ENCODE peak calls at places on chromosomes 13 and 19, in five cellular contexts. One of them, this sample, is unnamed.

GRCh38 chr19:44740351-44740824 is 8.1 kb upstream of the BCL3 start:
- DNase-seq in cardiac fibroblast: no peak
- DNase-seq in T-helper 2 cell: no peak
- DNase-seq in memory B cell: no peak
- DNase-seq in tibial nerve: no peak
- DNase-seq in this sample: no peak

GRCh38 chr13:29369060-29369743 is 226.3 kb downstream of the SLC7A1 start:
- DNase-seq in cardiac fibroblast: peak
- DNase-seq in memory B cell: peak
- DNase-seq in tibial nerve: no peak
- DNase-seq in T-helper 2 cell: no peak
- DNase-seq in this sample: peak

GRCh38 chr13:24865158-24865557 is 101.2 kb downstream of the RNF17 start:
- DNase-seq in cardiac fibroblast: peak
- DNase-seq in memory B cell: no peak
- DNase-seq in tibial nerve: no peak
- DNase-seq in T-helper 2 cell: no peak
- DNase-seq in this sample: peak

GRCh38 chr13:84570831-84571230 is 688.6 kb upstream of the SLITRK1 start:
- DNase-seq in memory B cell: no peak
- DNase-seq in tibial nerve: no peak
- DNase-seq in T-helper 2 cell: no peak
- DNase-seq in cardiac fibroblast: no peak
- DNase-seq in this sample: no peak

GRCh38 chr19:34490141-34490766 is 8.7 kb downstream of the WTIP start:
- DNase-seq in tibial nerve: no peak
- DNase-seq in memory B cell: no peak
- DNase-seq in T-helper 2 cell: no peak
- DNase-seq in cardiac fibroblast: no peak
- DNase-seq in this sample: no peak

GRCh38 chr19:42052241-42052863 is 17.7 kb downstream of the GRIK5 start:
- DNase-seq in cardiac fibroblast: no peak
- DNase-seq in T-helper 2 cell: no peak
- DNase-seq in tibial nerve: no peak
- DNase-seq in memory B cell: no peak
- DNase-seq in this sample: no peak

GRCh38 chr19:49473868-49474544 is at the start of gene FLT3LG:
- DNase-seq in T-helper 2 cell: peak
- DNase-seq in tibial nerve: peak
- DNase-seq in cardiac fibroblast: peak
- DNase-seq in memory B cell: peak
- DNase-seq in this sample: peak

GRCh38 chr13:44713793-44714469 is 137.8 kb upstream of the TSC22D1 start:
- DNase-seq in tibial nerve: no peak
- DNase-seq in memory B cell: no peak
- DNase-seq in cardiac fibroblast: peak
- DNase-seq in T-helper 2 cell: no peak
- DNase-seq in this sample: peak

GRCh38 chr13:106145997-106146864 is 389.2 kb downstream of the EFNB2 start:
- DNase-seq in T-helper 2 cell: no peak
- DNase-seq in cardiac fibroblast: no peak
- DNase-seq in tibial nerve: no peak
- DNase-seq in memory B cell: no peak
- DNase-seq in this sample: no peak

GRCh38 chr13:44814144-44814543 is 175.1 kb downstream of the NUFIP1 start:
- DNase-seq in tibial nerve: no peak
- DNase-seq in T-helper 2 cell: no peak
- DNase-seq in memory B cell: no peak
- DNase-seq in cardiac fibroblast: no peak
- DNase-seq in this sample: no peak

GRCh38 chr19:31340059-31341025 is 8.9 kb downstream of the TSHZ3 start:
- DNase-seq in tibial nerve: no peak
- DNase-seq in memory B cell: no peak
- DNase-seq in T-helper 2 cell: no peak
- DNase-seq in cardiac fibroblast: peak
- DNase-seq in this sample: no peak

GRCh38 chr13:85347251-85347650 is 452.0 kb downstream of the SLITRK6 start:
- DNase-seq in T-helper 2 cell: no peak
- DNase-seq in cardiac fibroblast: no peak
- DNase-seq in tibial nerve: no peak
- DNase-seq in memory B cell: no peak
- DNase-seq in this sample: no peak

GRCh38 chr13:113586661-113587479 is 2.3 kb downstream of the TFDP1 start:
- DNase-seq in tibial nerve: no peak
- DNase-seq in T-helper 2 cell: no peak
- DNase-seq in memory B cell: no peak
- DNase-seq in cardiac fibroblast: no peak
- DNase-seq in this sample: no peak

GRCh38 chr13:23558675-23559536 is 11.3 kb upstream of the TNFRSF19 start:
- DNase-seq in tibial nerve: peak
- DNase-seq in cardiac fibroblast: peak
- DNase-seq in memory B cell: no peak
- DNase-seq in T-helper 2 cell: no peak
- DNase-seq in this sample: peak

GRCh38 chr13:109780880-109781383 is 5.5 kb downstream of the IRS2 start:
- DNase-seq in memory B cell: no peak
- DNase-seq in cardiac fibroblast: no peak
- DNase-seq in tibial nerve: no peak
- DNase-seq in T-helper 2 cell: no peak
- DNase-seq in this sample: no peak

GRCh38 chr13:113457510-113457909 is 4.2 kb upstream of the ADPRHL1 start:
- DNase-seq in tibial nerve: no peak
- DNase-seq in cardiac fibroblast: no peak
- DNase-seq in memory B cell: no peak
- DNase-seq in T-helper 2 cell: no peak
- DNase-seq in this sample: no peak

GRCh38 chr19:45428385-45429231 is 4.9 kb upstream of the ERCC1 start:
- DNase-seq in tibial nerve: no peak
- DNase-seq in T-helper 2 cell: no peak
- DNase-seq in cardiac fibroblast: peak
- DNase-seq in memory B cell: no peak
- DNase-seq in this sample: peak

GRCh38 chr13:93522486-93522885 is 295.9 kb downstream of the GPC6 start:
- DNase-seq in cardiac fibroblast: peak
- DNase-seq in T-helper 2 cell: no peak
- DNase-seq in memory B cell: no peak
- DNase-seq in tibial nerve: no peak
- DNase-seq in this sample: no peak

GRCh38 chr19:2329528-2329927 is 1.0 kb downstream of the SPPL2B start:
- DNase-seq in tibial nerve: no peak
- DNase-seq in cardiac fibroblast: no peak
- DNase-seq in T-helper 2 cell: no peak
- DNase-seq in memory B cell: no peak
- DNase-seq in this sample: no peak

GRCh38 chr19:1507192-1507660 is 5.6 kb downstream of the ADAMTSL5 start:
- DNase-seq in memory B cell: no peak
- DNase-seq in tibial nerve: no peak
- DNase-seq in cardiac fibroblast: no peak
- DNase-seq in T-helper 2 cell: no peak
- DNase-seq in this sample: no peak

GRCh38 chr13:109114991-109115390 is 485.6 kb downstream of the MYO16 start:
- DNase-seq in tibial nerve: no peak
- DNase-seq in cardiac fibroblast: no peak
- DNase-seq in memory B cell: no peak
- DNase-seq in T-helper 2 cell: no peak
- DNase-seq in this sample: no peak

GRCh38 chr19:56896041-56896440 is 55.5 kb upstream of the PEG3 start:
- DNase-seq in tibial nerve: no peak
- DNase-seq in T-helper 2 cell: no peak
- DNase-seq in memory B cell: no peak
- DNase-seq in cardiac fibroblast: no peak
- DNase-seq in this sample: no peak

GRCh38 chr19:35777411-35777841 is 2.1 kb downstream of the ARHGAP33 start:
- DNase-seq in T-helper 2 cell: no peak
- DNase-seq in memory B cell: no peak
- DNase-seq in cardiac fibroblast: no peak
- DNase-seq in tibial nerve: no peak
- DNase-seq in this sample: no peak

GRCh38 chr13:51929699-51930098 is 67.9 kb downstream of the CCDC70 start:
- DNase-seq in tibial nerve: no peak
- DNase-seq in memory B cell: no peak
- DNase-seq in cardiac fibroblast: no peak
- DNase-seq in T-helper 2 cell: no peak
- DNase-seq in this sample: no peak

GRCh38 chr19:45539460-45539859 is 32.2 kb downstream of the VASP start:
- DNase-seq in memory B cell: no peak
- DNase-seq in tibial nerve: no peak
- DNase-seq in cardiac fibroblast: no peak
- DNase-seq in T-helper 2 cell: no peak
- DNase-seq in this sample: no peak

GRCh38 chr13:101018720-101019119 is 344.1 kb upstream of the TMTC4 start:
- DNase-seq in T-helper 2 cell: no peak
- DNase-seq in tibial nerve: no peak
- DNase-seq in memory B cell: no peak
- DNase-seq in cardiac fibroblast: no peak
- DNase-seq in this sample: no peak

GRCh38 chr19:46000497-46001246 is 5.4 kb downstream of the CCDC61 start:
- DNase-seq in cardiac fibroblast: no peak
- DNase-seq in memory B cell: peak
- DNase-seq in tibial nerve: no peak
- DNase-seq in T-helper 2 cell: peak
- DNase-seq in this sample: peak

GRCh38 chr19:41415154-41415571 is 12.0 kb downstream of the B3GNT8 start:
- DNase-seq in cardiac fibroblast: no peak
- DNase-seq in T-helper 2 cell: no peak
- DNase-seq in tibial nerve: no peak
- DNase-seq in memory B cell: no peak
- DNase-seq in this sample: no peak

GRCh38 chr19:33486936-33487793 is 34.4 kb downstream of the PEPD start:
- DNase-seq in memory B cell: no peak
- DNase-seq in T-helper 2 cell: no peak
- DNase-seq in tibial nerve: no peak
- DNase-seq in cardiac fibroblast: no peak
- DNase-seq in this sample: no peak

GRCh38 chr13:49371943-49372636 is 71.8 kb downstream of the CAB39L start:
- DNase-seq in cardiac fibroblast: no peak
- DNase-seq in tibial nerve: no peak
- DNase-seq in memory B cell: no peak
- DNase-seq in T-helper 2 cell: no peak
- DNase-seq in this sample: no peak

GRCh38 chr13:41700790-41701310 is 243.5 kb downstream of the RGCC start:
- DNase-seq in tibial nerve: no peak
- DNase-seq in memory B cell: no peak
- DNase-seq in T-helper 2 cell: no peak
- DNase-seq in cardiac fibroblast: peak
- DNase-seq in this sample: peak

GRCh38 chr19:7083076-7083956 is 13.8 kb downstream of the ZNF557 start:
- DNase-seq in T-helper 2 cell: no peak
- DNase-seq in memory B cell: no peak
- DNase-seq in tibial nerve: no peak
- DNase-seq in cardiac fibroblast: peak
- DNase-seq in this sample: peak

GRCh38 chr19:7879102-7879770 is 5.0 kb upstream of the PRR36 start:
- DNase-seq in memory B cell: no peak
- DNase-seq in cardiac fibroblast: no peak
- DNase-seq in tibial nerve: no peak
- DNase-seq in T-helper 2 cell: no peak
- DNase-seq in this sample: no peak

This sample was measured in dermis blood vessel endothelial cell.